ENCODE peak calls at places on chromosomes 2 and 18, in seven cellular contexts. H is H54; F is small intestine; E is CD4-positive, alpha-beta memory T cell; C is NCI-H774; Q is posterior cingulate gyrus; N is left lung. O is an unnamed sample.

GRCh38 chr2:143700865-143701264 is 571.6 kb downstream of the ARHGAP15 start:
- DNase-seq in H (no peak), F (no peak), E (no peak), C (no peak), Q (no peak), N (no peak), O (no peak)

GRCh38 chr2:25159947-25160346 is 8.4 kb downstream of the POMC start:
- DNase-seq in H (peak; percentile 34), F (no peak), E (no peak), C (no peak), Q (peak; percentile 11), N (no peak), O (no peak)

GRCh38 chr2:23826079-23826478 is 100.8 kb downstream of the ATAD2B start:
- DNase-seq in H (no peak), F (no peak), E (no peak), C (no peak), Q (no peak), N (no peak), O (no peak)

GRCh38 chr2:142875642-142876041 is 1.8 kb upstream of the KYNU start:
- DNase-seq in H (no peak), F (no peak), E (no peak), C (no peak), Q (no peak), N (no peak), O (no peak)

GRCh38 chr2:191170773-191171172 is 20.0 kb upstream of the STAT4 start:
- DNase-seq in H (no peak), F (no peak), E (no peak), C (no peak), Q (no peak), N (no peak), O (no peak)

GRCh38 chr18:75544496-75544895 is 117.0 kb upstream of the SMIM21 start:
- DNase-seq in H (no peak), F (no peak), E (no peak), C (no peak), Q (no peak), N (no peak), O (no peak)

GRCh38 chr2:207734264-207734635 is 22.8 kb downstream of the CCNYL1 start:
- DNase-seq in H (no peak), F (peak; percentile 73), E (no peak), C (no peak), Q (no peak), N (no peak), O (no peak)

GRCh38 chr18:46755315-46756171 is 1.3 kb downstream of the ST8SIA5 start:
- DNase-seq in H (no peak), F (no peak), E (no peak), C (no peak), Q (no peak), N (no peak), O (no peak)

GRCh38 chr2:238915596-238915995 is 67.7 kb downstream of the TWIST2 start:
- DNase-seq in H (no peak), F (no peak), E (no peak), C (no peak), Q (no peak), N (peak; percentile 22), O (no peak)

GRCh38 chr18:5542393-5543035 is 1.3 kb downstream of the EPB41L3 start:
- DNase-seq in H (no peak), F (no peak), E (no peak), C (no peak), Q (no peak), N (peak; percentile 48), O (no peak)

GRCh38 chr2:130231656-130232055 is 33.4 kb upstream of the TUBA3E start:
- DNase-seq in H (no peak), F (no peak), E (no peak), C (no peak), Q (no peak), N (no peak), O (no peak)

GRCh38 chr18:25896178-25896780 is 194.1 kb downstream of the SS18 start:
- DNase-seq in H (peak; percentile 5), F (peak; percentile 16), E (peak; percentile 0), C (no peak), Q (no peak), N (no peak), O (no peak)

GRCh38 chr18:35466334-35466733 is 31.4 kb downstream of the INO80C start:
- DNase-seq in H (no peak), F (no peak), E (no peak), C (no peak), Q (no peak), N (no peak), O (no peak)

GRCh38 chr18:23890589-23890988 is 124.0 kb upstream of the TTC39C start:
- DNase-seq in H (peak; percentile 14), F (no peak), E (no peak), C (no peak), Q (no peak), N (no peak), O (no peak)

GRCh38 chr2:95728878-95729511 is 137.2 kb downstream of the TRIM43 start:
- DNase-seq in H (peak; percentile 56), F (peak; percentile 80), E (peak; percentile 14), C (peak; percentile 83), Q (peak; percentile 84), N (peak; percentile 54), O (no peak)

GRCh38 chr2:18311413-18311812 is 249.0 kb downstream of the RDH14 start:
- DNase-seq in H (no peak), F (no peak), E (no peak), C (peak; percentile 85), Q (no peak), N (no peak), O (no peak)

GRCh38 chr2:145140658-145141057 is 620.7 kb upstream of the ZEB2 start:
- DNase-seq in H (no peak), F (no peak), E (no peak), C (no peak), Q (no peak), N (no peak), O (no peak)

GRCh38 chr2:138455691-138456090 is 45.9 kb upstream of the SPOPL start:
- DNase-seq in H (no peak), F (no peak), E (no peak), C (no peak), Q (peak; percentile 45), N (no peak), O (no peak)

GRCh38 chr18:3392467-3392855 is 57.5 kb upstream of the TGIF1 start:
- DNase-seq in H (no peak), F (no peak), E (no peak), C (no peak), Q (no peak), N (no peak), O (no peak)

GRCh38 chr2:238717084-238717483 is 130.8 kb upstream of the TWIST2 start:
- DNase-seq in H (no peak), F (no peak), E (no peak), C (no peak), Q (no peak), N (no peak), O (no peak)

GRCh38 chr2:108573070-108573469 is 38.8 kb downstream of the LIMS1 start:
- DNase-seq in H (no peak), F (no peak), E (no peak), C (no peak), Q (no peak), N (no peak), O (no peak)

GRCh38 chr2:113831156-113831555 is 58.7 kb upstream of the ACTR3 start:
- DNase-seq in H (no peak), F (no peak), E (no peak), C (no peak), Q (no peak), N (no peak), O (no peak)

GRCh38 chr2:43707255-43707654 is 31.0 kb upstream of the C1GALT1C1L start:
- DNase-seq in H (peak; percentile 68), F (no peak), E (no peak), C (no peak), Q (peak; percentile 87), N (peak; percentile 54), O (no peak)

GRCh38 chr18:35695384-35695783 is 113.8 kb downstream of the GALNT1 start:
- DNase-seq in H (no peak), F (no peak), E (no peak), C (no peak), Q (no peak), N (no peak), O (no peak)

GRCh38 chr18:10401930-10402329 is 52.5 kb upstream of the APCDD1 start:
- DNase-seq in H (no peak), F (no peak), E (no peak), C (no peak), Q (no peak), N (no peak), O (no peak)

GRCh38 chr18:864872-865273 is 39.8 kb upstream of the ADCYAP1 start:
- DNase-seq in H (peak; percentile 50), F (peak; percentile 64), E (peak; percentile 46), C (peak; percentile 81), Q (peak; percentile 93), N (peak; percentile 63), O (peak; percentile 5)

GRCh38 chr18:70295633-70296188 is 6.9 kb downstream of the SOCS6 start:
- DNase-seq in H (no peak), F (no peak), E (no peak), C (no peak), Q (no peak), N (no peak), O (no peak)

GRCh38 chr2:162014751-162015150 is 59.3 kb downstream of the DPP4 start:
- DNase-seq in H (no peak), F (no peak), E (no peak), C (no peak), Q (no peak), N (no peak), O (no peak)

GRCh38 chr18:43758734-43759133 is 481.4 kb upstream of the SYT4 start:
- DNase-seq in H (no peak), F (no peak), E (no peak), C (no peak), Q (no peak), N (no peak), O (no peak)

GRCh38 chr18:34031810-34032209 is 192.9 kb downstream of the NOL4 start:
- DNase-seq in H (no peak), F (no peak), E (no peak), C (no peak), Q (no peak), N (no peak), O (no peak)

GRCh38 chr2:161357097-161357496 is 48.9 kb downstream of the PSMD14 start:
- DNase-seq in H (no peak), F (no peak), E (no peak), C (no peak), Q (no peak), N (no peak), O (no peak)

GRCh38 chr2:202169131-202169530 is 69.3 kb downstream of the SUMO1 start:
- DNase-seq in H (no peak), F (no peak), E (no peak), C (no peak), Q (no peak), N (no peak), O (no peak)